ENCODE peak calls at places on chromosomes 4 and X, in ten cellular contexts. P is endothelial cell, L is GM10248, K is HCT116, M is AG10803, G is GM13977, U is cardiac fibroblast, R is omental fat pad, O is Calu3, N is fibroblast of villous mesenchyme. Z is an unnamed sample.

GRCh38 chr4:3313556-3314228 is 20.9 kb downstream of the RGS12 start:
- DNase-seq in M (no peak), G (no peak), O (no peak), P (no peak), U (no peak), L (no peak), K (no peak), R (no peak), N (no peak), Z (no peak)

GRCh38 chr4:77818667-77819408 is at the start of gene CNOT6L:
- DNase-seq in O (peak), L (peak), P (peak), G (peak), U (peak), M (peak), K (peak), N (peak), R (peak), Z (peak)

GRCh38 chr4:23163649-23164436 is 471.1 kb downstream of the GBA3 start:
- DNase-seq in U (peak), K (no peak), G (no peak), O (peak), L (no peak), N (peak), P (no peak), R (no peak), M (no peak), Z (no peak)

GRCh38 chr4:123390846-123391456 is 5.6 kb upstream of the SPRY1 start:
- DNase-seq in R (no peak), P (no peak), K (peak), O (no peak), N (peak), U (peak), G (no peak), L (no peak), M (peak), Z (no peak)

GRCh38 chr4:106320235-106320634 is 3.9 kb downstream of the AIMP1 start:
- DNase-seq in U (no peak), O (no peak), K (no peak), M (no peak), N (no peak), R (no peak), L (no peak), P (no peak), G (no peak), Z (no peak)

GRCh38 chr4:113050361-113050760 is 908 bp downstream of the ANK2 start:
- DNase-seq in K (no peak), N (no peak), P (no peak), L (no peak), U (no peak), M (no peak), O (no peak), G (no peak), R (no peak), Z (no peak)

GRCh38 chr4:14184265-14184664 is 556.7 kb upstream of the BOD1L1 start:
- DNase-seq in K (no peak), P (peak), R (no peak), N (peak), M (peak), O (no peak), L (no peak), U (peak), G (no peak), Z (no peak)

GRCh38 chrX:51332188-51332942 is at the start of gene NUDT10:
- DNase-seq in N (peak), K (no peak), R (no peak), L (no peak), G (peak), O (no peak), M (peak), P (peak), U (no peak), Z (peak)

GRCh38 chr4:110681381-110681780 is 58.5 kb upstream of the PITX2 start:
- DNase-seq in O (no peak), L (no peak), U (peak), N (peak), R (no peak), M (peak), G (no peak), K (no peak), P (no peak), Z (no peak)

GRCh38 chrX:3713937-3714434 is 537 bp upstream of the PRKX start:
- DNase-seq in U (no peak), K (no peak), N (no peak), M (no peak), R (no peak), O (no peak), L (no peak), P (no peak), G (peak), Z (no peak)

GRCh38 chr4:11424000-11424399 is 4.7 kb downstream of the HS3ST1 start:
- DNase-seq in P (peak), U (peak), L (peak), N (peak), M (no peak), O (peak), K (no peak), R (no peak), G (peak), Z (peak)

GRCh38 chr4:89837385-89837995 is 529 bp upstream of the SNCA start:
- DNase-seq in O (peak), K (no peak), P (peak), L (peak), N (peak), U (peak), G (peak), M (no peak), R (no peak), Z (peak)

GRCh38 chr4:110160616-110161015 is 37.8 kb downstream of the ELOVL6 start:
- DNase-seq in M (no peak), L (no peak), U (no peak), K (no peak), N (peak), G (no peak), O (no peak), R (no peak), P (no peak), Z (no peak)

GRCh38 chr4:94345984-94346383 is 3.3 kb upstream of the HPGDS start:
- DNase-seq in L (no peak), N (no peak), P (no peak), K (no peak), U (no peak), R (no peak), O (no peak), M (no peak), G (no peak), Z (no peak)

GRCh38 chr4:84583871-84584373 is 995 bp downstream of the CDS1 start:
- DNase-seq in L (no peak), P (no peak), O (no peak), R (no peak), N (no peak), K (no peak), M (no peak), G (peak), U (peak), Z (peak)

GRCh38 chrX:97446298-97446882 is 562.7 kb downstream of the RPA4 start:
- DNase-seq in U (peak), L (no peak), O (no peak), R (no peak), G (no peak), N (peak), M (peak), K (no peak), P (no peak), Z (no peak)

GRCh38 chr4:185205697-185206342 is 2.0 kb upstream of the CFAP97 start:
- DNase-seq in O (no peak), K (no peak), R (no peak), P (no peak), U (no peak), M (no peak), G (no peak), N (no peak), L (no peak), Z (no peak)

GRCh38 chr4:86302242-86302641 is 57.6 kb downstream of the MAPK10 start:
- DNase-seq in G (no peak), O (no peak), P (peak), K (no peak), U (peak), N (peak), R (no peak), M (peak), L (no peak), Z (no peak)

GRCh38 chrX:101550362-101550761 is at the start of gene ARMCX1:
- DNase-seq in L (no peak), M (peak), U (peak), O (peak), N (peak), P (peak), R (no peak), G (no peak), K (no peak), Z (peak)

GRCh38 chrX:25202827-25203226 is 187.1 kb upstream of the ARX start:
- DNase-seq in M (no peak), O (no peak), U (no peak), N (no peak), P (no peak), K (no peak), R (no peak), G (no peak), L (no peak), Z (no peak)

GRCh38 chr4:20254517-20255250 is 3.0 kb downstream of the SLIT2 start:
- DNase-seq in N (peak), O (no peak), G (no peak), P (peak), K (no peak), U (peak), L (no peak), M (peak), R (no peak), Z (no peak)

GRCh38 chr4:168408620-168409019 is 71.7 kb downstream of the DDX60L start:
- DNase-seq in N (peak), O (no peak), K (peak), L (no peak), U (peak), R (no peak), P (no peak), G (no peak), M (peak), Z (no peak)

GRCh38 chr4:153114771-153115321 is 89.4 kb upstream of the TRIM2 start:
- DNase-seq in K (peak), U (peak), O (peak), G (no peak), N (peak), P (no peak), L (no peak), M (peak), R (no peak), Z (peak)

GRCh38 chr4:82421796-82422560 is 8.3 kb downstream of the HNRNPDL start:
- DNase-seq in R (no peak), L (no peak), U (no peak), G (no peak), N (no peak), O (no peak), P (no peak), K (no peak), M (no peak), Z (peak)

GRCh38 chrX:10159069-10159468 is 2.3 kb downstream of the CLCN4 start:
- DNase-seq in G (no peak), M (no peak), P (no peak), U (no peak), R (no peak), L (no peak), N (no peak), K (no peak), O (no peak), Z (no peak)

GRCh38 chr4:100289980-100290379 is 99.7 kb upstream of the DDIT4L start:
- DNase-seq in R (no peak), L (no peak), G (no peak), K (no peak), O (no peak), P (no peak), M (peak), N (no peak), U (peak), Z (no peak)

GRCh38 chr4:163167333-163167626 is 590 bp upstream of the NAF1 start:
- DNase-seq in N (peak), M (peak), R (no peak), G (no peak), U (peak), P (no peak), O (no peak), L (no peak), K (no peak), Z (no peak)

GRCh38 chrX:40938418-40938817 is 146.8 kb upstream of the USP9X start:
- DNase-seq in N (peak), G (no peak), K (no peak), O (no peak), M (peak), R (no peak), U (peak), P (no peak), L (no peak), Z (no peak)

GRCh38 chr4:17029432-17029831 is 131.0 kb upstream of the LDB2 start:
- DNase-seq in U (no peak), M (no peak), O (no peak), P (no peak), R (no peak), L (no peak), N (no peak), G (no peak), K (no peak), Z (no peak)

GRCh38 chr4:162849922-162850321 is 316.8 kb downstream of the NAF1 start:
- DNase-seq in M (no peak), U (no peak), R (no peak), L (no peak), G (no peak), O (no peak), K (no peak), N (no peak), P (no peak), Z (no peak)

GRCh38 chrX:39150210-39150609 is 349.0 kb downstream of the MID1IP1 start:
- DNase-seq in L (no peak), P (no peak), O (no peak), M (no peak), G (no peak), U (no peak), N (no peak), K (no peak), R (no peak), Z (no peak)

GRCh38 chr4:124184767-124185166 is 527.8 kb downstream of the ANKRD50 start:
- DNase-seq in L (no peak), O (no peak), G (no peak), P (no peak), N (no peak), K (no peak), M (no peak), U (no peak), R (no peak), Z (no peak)

GRCh38 chr4:39636786-39637185 is 1.9 kb downstream of the SMIM14 start:
- DNase-seq in N (peak), R (no peak), G (no peak), U (peak), L (no peak), O (no peak), K (no peak), M (no peak), P (no peak), Z (no peak)

GRCh38 chr4:54872246-54872645 is 214.5 kb downstream of the KIT start:
- DNase-seq in P (no peak), M (peak), U (peak), G (no peak), R (no peak), O (no peak), L (no peak), K (no peak), N (peak), Z (no peak)

GRCh38 chr4:78720994-78721677 is 55.0 kb upstream of the BMP2K start:
- DNase-seq in G (no peak), K (no peak), L (peak), O (no peak), U (no peak), M (no peak), P (no peak), N (no peak), R (no peak), Z (peak)

GRCh38 chr4:101292214-101292613 is 55.1 kb downstream of the PPP3CA start:
- DNase-seq in M (no peak), O (no peak), R (no peak), G (no peak), U (no peak), L (no peak), K (no peak), P (no peak), N (peak), Z (no peak)

DNA sequence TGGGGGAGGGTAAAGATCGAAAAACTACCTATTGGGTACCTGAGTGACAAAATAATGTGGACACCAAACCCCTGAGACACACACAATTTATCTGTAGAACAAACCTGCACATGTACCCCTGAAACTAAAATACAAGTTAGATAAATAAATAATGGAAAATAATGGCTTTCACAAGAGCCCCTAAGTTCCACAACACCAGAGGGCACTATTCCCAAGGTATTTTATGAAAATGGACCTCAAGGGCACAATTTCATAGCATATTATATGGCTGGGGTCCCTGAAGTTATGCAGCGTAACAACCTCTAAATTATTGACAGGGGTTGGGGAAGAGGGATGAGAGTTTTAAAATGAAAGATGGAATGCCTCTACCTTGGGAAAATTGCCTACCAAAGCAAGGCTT is 81.3 kb upstream of the TMEM33 start:
- DNase-seq in N (no peak), U (no peak), G (no peak), O (no peak), K (no peak), P (no peak), M (no peak), L (no peak), R (no peak), Z (no peak)
- TF ChIP-seq CTCF in N (peak), U (peak), G (peak), O (peak), K (peak), P (peak), M (no peak), L (no peak), R (no peak), Z (no peak)

DNA sequence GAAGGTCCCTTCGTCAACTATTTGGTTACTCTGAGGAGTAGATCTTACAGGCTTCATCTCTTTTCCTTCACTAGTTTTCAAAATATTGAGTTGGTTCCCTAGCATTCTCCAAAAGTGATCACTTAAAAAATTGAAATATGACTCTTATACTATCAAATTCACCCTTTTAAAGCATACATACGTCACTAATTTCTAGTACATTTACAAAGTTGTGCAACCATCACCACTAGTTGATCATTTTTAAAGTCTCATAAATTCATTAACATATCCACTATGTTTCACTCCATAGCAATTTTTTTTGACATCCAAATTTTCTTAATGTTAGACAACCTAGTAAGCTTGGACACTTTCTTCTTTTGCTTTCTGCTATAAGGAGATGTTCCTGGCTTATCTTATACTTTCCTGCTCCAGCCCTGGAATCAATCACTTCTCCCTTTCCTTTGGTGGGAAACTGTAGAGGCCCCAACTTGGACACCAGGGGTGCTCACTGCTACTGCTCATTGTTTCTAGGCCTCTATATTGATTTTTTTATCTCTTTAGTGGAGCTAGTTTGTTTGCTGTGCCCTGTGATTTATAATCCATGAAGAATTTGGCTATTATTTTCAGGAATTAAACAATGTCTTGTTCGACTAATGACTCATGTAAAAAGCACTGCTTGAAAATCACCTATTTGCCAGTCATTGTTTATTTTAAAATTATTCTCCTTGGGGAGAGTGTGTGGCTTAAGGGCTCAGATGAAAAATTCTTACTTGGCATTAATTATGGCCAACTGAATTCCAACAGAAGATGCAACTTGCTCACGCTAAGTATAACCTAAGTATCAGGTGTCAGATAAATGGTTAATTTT is 4.0 kb upstream of the ZFX start:
- DNase-seq in M (peak), R (no peak), P (no peak), G (no peak), U (peak), N (peak), O (peak), K (no peak), L (no peak), Z (no peak)
- TF ChIP-seq CTCF in M (peak), R (no peak), P (no peak), G (no peak), U (peak), N (no peak), O (peak), K (no peak), L (no peak), Z (no peak)

GRCh38 chrX:135713795-135714194 is 356 bp downstream of the CT45A1 start:
- DNase-seq in U (no peak), M (no peak), P (no peak), R (no peak), L (no peak), K (no peak), G (no peak), N (no peak), O (no peak), Z (no peak)

DNA sequence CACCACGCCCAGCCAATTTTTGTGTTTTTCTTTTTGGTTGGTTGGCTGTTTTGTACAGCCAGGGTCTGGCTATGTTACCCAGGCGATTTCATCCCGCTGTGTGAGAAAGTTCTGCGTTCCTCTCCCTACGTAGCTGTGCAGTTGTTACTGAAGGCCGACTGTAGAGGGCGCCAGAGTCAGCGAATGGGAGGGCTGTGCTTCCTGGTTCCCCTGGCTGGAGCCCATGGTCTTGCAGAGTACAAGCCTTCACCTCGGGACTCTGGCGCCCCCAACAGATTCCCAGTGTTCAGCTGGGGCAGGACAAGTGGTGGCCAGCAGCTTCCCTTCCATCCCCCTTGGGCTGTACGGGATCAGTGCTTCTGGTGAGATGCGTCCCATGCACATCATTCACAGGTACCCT is 5.6 kb upstream of the CT45A1 start:
- DNase-seq in N (peak), M (no peak), R (no peak), P (peak), G (peak), O (peak), U (no peak), K (peak), L (peak), Z (peak)
- TF ChIP-seq CTCF in N (peak), M (no peak), R (no peak), P (peak), G (peak), O (no peak), U (no peak), K (peak), L (peak), Z (peak)

GRCh38 chrX:137032841-137033773 is 688 bp downstream of the GPR101 start:
- DNase-seq in M (no peak), G (no peak), K (no peak), N (no peak), P (no peak), L (no peak), U (no peak), O (no peak), R (no peak), Z (no peak)
- TF ChIP-seq CTCF in M (no peak), G (no peak), K (no peak), N (no peak), P (no peak), L (no peak), U (no peak), O (no peak), R (no peak), Z (no peak)

DNA sequence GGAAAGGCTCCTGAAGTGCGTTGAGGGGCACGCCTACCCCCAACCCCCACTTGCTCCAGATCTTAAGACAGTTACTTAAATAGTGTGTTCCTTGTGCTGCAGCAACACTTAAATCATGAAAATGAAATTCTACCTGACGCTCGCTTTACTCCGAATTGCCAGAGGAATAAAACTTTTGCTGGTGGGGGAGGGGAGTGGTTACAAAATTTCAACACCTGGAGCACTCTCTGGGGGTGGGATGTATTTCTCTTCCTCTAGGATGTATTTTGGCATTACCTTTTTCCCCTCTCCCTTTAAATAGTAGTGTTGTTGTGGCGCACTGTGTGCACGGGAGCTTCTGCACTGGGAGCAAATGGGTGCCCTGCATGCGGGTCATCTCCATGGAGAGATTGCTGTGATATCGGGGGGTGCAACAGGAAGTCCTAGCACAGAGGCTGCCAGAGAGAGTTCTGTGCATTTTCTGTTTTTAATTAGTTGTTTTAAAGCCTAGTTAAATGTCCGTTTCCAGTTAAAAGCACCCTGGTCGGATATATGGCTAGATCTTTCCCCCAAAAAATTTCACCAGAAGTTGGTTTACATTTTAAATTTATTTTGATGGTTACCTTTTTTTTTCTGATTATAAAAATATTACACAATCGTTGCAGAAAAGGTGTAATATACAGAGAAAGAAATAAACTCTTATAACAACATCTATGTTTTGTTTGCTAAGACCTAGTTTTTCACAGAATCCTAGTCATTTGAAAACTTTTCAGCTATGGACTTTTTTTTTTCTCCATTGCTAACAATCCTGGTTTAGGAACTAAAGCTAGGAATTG is 207.6 kb downstream of the SOWAHB start:
- DNase-seq in L (no peak), O (peak), N (peak), M (peak), G (no peak), K (no peak), P (no peak), U (no peak), R (no peak), Z (no peak)
- TF ChIP-seq CTCF in L (no peak), O (no peak), N (no peak), M (no peak), G (no peak), K (no peak), P (no peak), U (no peak), R (no peak), Z (no peak)

Z was measured in activated CD8-positive, alpha-beta T cell treated with anti-CD3 and anti-CD28 coated beads for 36 hours.